ENCODE peak calls at places on chromosome 22, in five cellular contexts. One of them, this sample, is unnamed.

GRCh38 chr22:23229646-23230045 is 49.3 kb downstream of the BCR start:
- DNase-seq in dorsolateral prefrontal cortex: no peak
- DNase-seq in GM13976: no peak
- DNase-seq in stomach: no peak
- DNase-seq in activated CD4-positive, CD25-positive, alpha-beta regulatory T cell treated with anti-CD3 and anti-CD28 coated beads, Interleukin-2, amount 50 U/mL, for 72 hours: no peak
- DNase-seq in this sample: no peak

GRCh38 chr22:36237462-36238347 is 1.6 kb downstream of the APOL2 start:
- DNase-seq in activated CD4-positive, CD25-positive, alpha-beta regulatory T cell treated with anti-CD3 and anti-CD28 coated beads, Interleukin-2, amount 50 U/mL, for 72 hours: no peak
- DNase-seq in stomach: no peak
- DNase-seq in GM13976: peak
- DNase-seq in dorsolateral prefrontal cortex: no peak
- DNase-seq in this sample: no peak

GRCh38 chr22:19763141-19764049 is 2.8 kb downstream of the TBX1 start:
- DNase-seq in activated CD4-positive, CD25-positive, alpha-beta regulatory T cell treated with anti-CD3 and anti-CD28 coated beads, Interleukin-2, amount 50 U/mL, for 72 hours: no peak
- DNase-seq in GM13976: no peak
- DNase-seq in dorsolateral prefrontal cortex: no peak
- DNase-seq in stomach: no peak
- DNase-seq in this sample: no peak

GRCh38 chr22:45918455-45919370 is 58.2 kb downstream of the WNT7B start:
- DNase-seq in activated CD4-positive, CD25-positive, alpha-beta regulatory T cell treated with anti-CD3 and anti-CD28 coated beads, Interleukin-2, amount 50 U/mL, for 72 hours: no peak
- DNase-seq in GM13976: no peak
- DNase-seq in stomach: peak
- DNase-seq in dorsolateral prefrontal cortex: no peak
- DNase-seq in this sample: no peak

GRCh38 chr22:32494971-32495370 is 20.4 kb downstream of the FBXO7 start:
- DNase-seq in dorsolateral prefrontal cortex: no peak
- DNase-seq in stomach: no peak
- DNase-seq in GM13976: no peak
- DNase-seq in activated CD4-positive, CD25-positive, alpha-beta regulatory T cell treated with anti-CD3 and anti-CD28 coated beads, Interleukin-2, amount 50 U/mL, for 72 hours: no peak
- DNase-seq in this sample: no peak

GRCh38 chr22:48141301-48141700 is 1378.9 kb downstream of the TBC1D22A start:
- DNase-seq in stomach: no peak
- DNase-seq in GM13976: no peak
- DNase-seq in dorsolateral prefrontal cortex: no peak
- DNase-seq in activated CD4-positive, CD25-positive, alpha-beta regulatory T cell treated with anti-CD3 and anti-CD28 coated beads, Interleukin-2, amount 50 U/mL, for 72 hours: no peak
- DNase-seq in this sample: no peak

GRCh38 chr22:29480512-29481264 is 670 bp downstream of the NEFH start:
- DNase-seq in activated CD4-positive, CD25-positive, alpha-beta regulatory T cell treated with anti-CD3 and anti-CD28 coated beads, Interleukin-2, amount 50 U/mL, for 72 hours: peak
- DNase-seq in dorsolateral prefrontal cortex: peak
- DNase-seq in GM13976: no peak
- DNase-seq in stomach: no peak
- DNase-seq in this sample: peak

GRCh38 chr22:30909306-30909705 is 59.3 kb downstream of the MORC2 start:
- DNase-seq in activated CD4-positive, CD25-positive, alpha-beta regulatory T cell treated with anti-CD3 and anti-CD28 coated beads, Interleukin-2, amount 50 U/mL, for 72 hours: no peak
- DNase-seq in GM13976: no peak
- DNase-seq in stomach: no peak
- DNase-seq in dorsolateral prefrontal cortex: peak
- DNase-seq in this sample: no peak

GRCh38 chr22:38835888-38836301 is 7.9 kb downstream of the NPTXR start:
- DNase-seq in GM13976: no peak
- DNase-seq in dorsolateral prefrontal cortex: no peak
- DNase-seq in stomach: no peak
- DNase-seq in activated CD4-positive, CD25-positive, alpha-beta regulatory T cell treated with anti-CD3 and anti-CD28 coated beads, Interleukin-2, amount 50 U/mL, for 72 hours: no peak
- DNase-seq in this sample: no peak

GRCh38 chr22:25754527-25755202 is 12.7 kb downstream of the MYO18B start:
- DNase-seq in GM13976: no peak
- DNase-seq in activated CD4-positive, CD25-positive, alpha-beta regulatory T cell treated with anti-CD3 and anti-CD28 coated beads, Interleukin-2, amount 50 U/mL, for 72 hours: no peak
- DNase-seq in stomach: no peak
- DNase-seq in dorsolateral prefrontal cortex: no peak
- DNase-seq in this sample: no peak

GRCh38 chr22:27217154-27217553 is 559.8 kb downstream of the MIAT start:
- DNase-seq in stomach: no peak
- DNase-seq in dorsolateral prefrontal cortex: no peak
- DNase-seq in activated CD4-positive, CD25-positive, alpha-beta regulatory T cell treated with anti-CD3 and anti-CD28 coated beads, Interleukin-2, amount 50 U/mL, for 72 hours: no peak
- DNase-seq in GM13976: no peak
- DNase-seq in this sample: no peak

GRCh38 chr22:37976547-37976946 is 7.8 kb downstream of the SOX10 start:
- DNase-seq in GM13976: no peak
- DNase-seq in dorsolateral prefrontal cortex: no peak
- DNase-seq in stomach: no peak
- DNase-seq in activated CD4-positive, CD25-positive, alpha-beta regulatory T cell treated with anti-CD3 and anti-CD28 coated beads, Interleukin-2, amount 50 U/mL, for 72 hours: no peak
- DNase-seq in this sample: no peak

GRCh38 chr22:21712751-21713427 is 22.7 kb downstream of the YPEL1 start:
- DNase-seq in dorsolateral prefrontal cortex: peak
- DNase-seq in stomach: peak
- DNase-seq in activated CD4-positive, CD25-positive, alpha-beta regulatory T cell treated with anti-CD3 and anti-CD28 coated beads, Interleukin-2, amount 50 U/mL, for 72 hours: no peak
- DNase-seq in GM13976: peak
- DNase-seq in this sample: no peak

GRCh38 chr22:31046591-31047226 is 34.4 kb upstream of the SMTN start:
- DNase-seq in dorsolateral prefrontal cortex: no peak
- DNase-seq in GM13976: no peak
- DNase-seq in activated CD4-positive, CD25-positive, alpha-beta regulatory T cell treated with anti-CD3 and anti-CD28 coated beads, Interleukin-2, amount 50 U/mL, for 72 hours: no peak
- DNase-seq in stomach: peak
- DNase-seq in this sample: no peak

GRCh38 chr22:26496456-26496855 is 12.8 kb downstream of the SRRD start:
- DNase-seq in GM13976: no peak
- DNase-seq in dorsolateral prefrontal cortex: no peak
- DNase-seq in stomach: no peak
- DNase-seq in activated CD4-positive, CD25-positive, alpha-beta regulatory T cell treated with anti-CD3 and anti-CD28 coated beads, Interleukin-2, amount 50 U/mL, for 72 hours: no peak
- DNase-seq in this sample: no peak

GRCh38 chr22:19816372-19817119 is 38.1 kb downstream of the GNB1L start:
- DNase-seq in activated CD4-positive, CD25-positive, alpha-beta regulatory T cell treated with anti-CD3 and anti-CD28 coated beads, Interleukin-2, amount 50 U/mL, for 72 hours: no peak
- DNase-seq in dorsolateral prefrontal cortex: peak
- DNase-seq in GM13976: no peak
- DNase-seq in stomach: peak
- DNase-seq in this sample: no peak

GRCh38 chr22:41315586-41315985 is 14.3 kb downstream of the ZC3H7B start:
- DNase-seq in GM13976: no peak
- DNase-seq in stomach: no peak
- DNase-seq in dorsolateral prefrontal cortex: no peak
- DNase-seq in activated CD4-positive, CD25-positive, alpha-beta regulatory T cell treated with anti-CD3 and anti-CD28 coated beads, Interleukin-2, amount 50 U/mL, for 72 hours: no peak
- DNase-seq in this sample: no peak

GRCh38 chr22:40620464-40621046 is 16.0 kb downstream of the MRTFA start:
- DNase-seq in stomach: no peak
- DNase-seq in GM13976: no peak
- DNase-seq in dorsolateral prefrontal cortex: no peak
- DNase-seq in activated CD4-positive, CD25-positive, alpha-beta regulatory T cell treated with anti-CD3 and anti-CD28 coated beads, Interleukin-2, amount 50 U/mL, for 72 hours: no peak
- DNase-seq in this sample: no peak

GRCh38 chr22:19548964-19549363 is 24.8 kb upstream of the CLDN5 start:
- DNase-seq in GM13976: no peak
- DNase-seq in activated CD4-positive, CD25-positive, alpha-beta regulatory T cell treated with anti-CD3 and anti-CD28 coated beads, Interleukin-2, amount 50 U/mL, for 72 hours: no peak
- DNase-seq in dorsolateral prefrontal cortex: no peak
- DNase-seq in stomach: no peak
- DNase-seq in this sample: no peak